ENCODE peak calls at places on chromosomes 13 and 19, in four cellular contexts. K, U, N and Z are unnamed samples.

GRCh38 chr13:113927661-113928581 is 46.0 kb downstream of the C13orf46 start:
- DNase-seq in K (no peak), U (no peak), N (peak; percentile 52), Z (peak; percentile 98)

GRCh38 chr13:35765387-35765786 is 288.9 kb upstream of the MAB21L1 start:
- DNase-seq in K (no peak), U (peak; percentile 28), N (no peak), Z (peak; percentile 15)

GRCh38 chr19:11191273-11191755 is 6.0 kb downstream of the KANK2 start:
- DNase-seq in K (peak; percentile 53), U (no peak), N (no peak), Z (peak; percentile 74)

GRCh38 chr19:1113278-1113985 is 9.6 kb downstream of the GPX4 start:
- DNase-seq in K (peak; percentile 66), U (peak; percentile 95), N (peak; percentile 97), Z (peak; percentile 97)

GRCh38 chr13:67001363-67001762 is 228.8 kb downstream of the PCDH9 start:
- DNase-seq in K (no peak), U (peak; percentile 53), N (no peak), Z (no peak)

GRCh38 chr19:3606690-3607289 is at the start of gene TBXA2R:
- DNase-seq in K (peak; percentile 59), U (peak; percentile 64), N (peak; percentile 55), Z (peak; percentile 86)

GRCh38 chr19:37991841-37992248 is 84.8 kb downstream of the SIPA1L3 start:
- DNase-seq in K (peak; percentile 70), U (no peak), N (no peak), Z (peak; percentile 40)

GRCh38 chr13:113586661-113587479 is 2.3 kb downstream of the TFDP1 start:
- DNase-seq in K (no peak), U (no peak), N (no peak), Z (no peak)

GRCh38 chr13:111893607-111894443 is 173.1 kb upstream of the SOX1 start:
- DNase-seq in K (no peak), U (peak; percentile 73), N (no peak), Z (no peak)

GRCh38 chr13:30037306-30037705 is 186.9 kb upstream of the UBL3 start:
- DNase-seq in K (no peak), U (peak; percentile 64), N (no peak), Z (no peak)

GRCh38 chr13:98476106-98476505 is 100.8 kb downstream of the STK24 start:
- DNase-seq in K (no peak), U (peak; percentile 70), N (no peak), Z (no peak)

GRCh38 chr19:45342911-45343310 is 2.4 kb downstream of the KLC3 start:
- DNase-seq in K (no peak), U (no peak), N (no peak), Z (no peak)

GRCh38 chr19:51127755-51128154 is 3.0 kb downstream of the SIGLEC9 start:
- DNase-seq in K (peak; percentile 72), U (no peak), N (no peak), Z (peak; percentile 12)

GRCh38 chr13:83975668-83976165 is 93.4 kb upstream of the SLITRK1 start:
- DNase-seq in K (no peak), U (no peak), N (no peak), Z (no peak)

GRCh38 chr13:31129419-31129818 is 32.3 kb downstream of the HSPH1 start:
- DNase-seq in K (no peak), U (no peak), N (no peak), Z (no peak)

GRCh38 chr19:3573858-3574637 is 1.3 kb downstream of the HMG20B start:
- DNase-seq in K (peak; percentile 97), U (peak; percentile 98), N (peak; percentile 93), Z (peak; percentile 99)

GRCh38 chr19:17405250-17406038 is at the start of gene BST2:
- DNase-seq in K (no peak), U (peak; percentile 53), N (peak; percentile 52), Z (peak; percentile 31)

GRCh38 chr13:27141746-27142145 is 29.9 kb downstream of the USP12 start:
- DNase-seq in K (no peak), U (no peak), N (no peak), Z (no peak)

GRCh38 chr13:36332986-36333385 is 13.2 kb downstream of the SPART start:
- DNase-seq in K (peak; percentile 33), U (no peak), N (no peak), Z (peak; percentile 66)

GRCh38 chr13:73672492-73672891 is 461.7 kb downstream of the KLF12 start:
- DNase-seq in K (peak; percentile 75), U (no peak), N (peak; percentile 29), Z (no peak)

GRCh38 chr19:48913114-48913513 is 13.0 kb downstream of the NUCB1 start:
- DNase-seq in K (peak; percentile 8), U (peak; percentile 59), N (no peak), Z (peak; percentile 22)

GRCh38 chr13:59906413-59907027 is 257.2 kb downstream of the DIAPH3 start:
- DNase-seq in K (peak; percentile 41), U (peak; percentile 33), N (peak; percentile 50), Z (peak; percentile 67)

GRCh38 chr19:38544569-38545315 is 73.0 kb downstream of the MAP4K1 start:
- DNase-seq in K (no peak), U (peak; percentile 64), N (no peak), Z (peak; percentile 18)

GRCh38 chr13:74131206-74131605 is 3.0 kb downstream of the KLF12 start:
- DNase-seq in K (no peak), U (no peak), N (no peak), Z (no peak)

GRCh38 chr13:41812851-41813250 is 148.1 kb downstream of the VWA8 start:
- DNase-seq in K (no peak), U (no peak), N (no peak), Z (no peak)

GRCh38 chr13:19772306-19772705 is 10.4 kb downstream of the PSPC1 start:
- DNase-seq in K (no peak), U (no peak), N (no peak), Z (peak; percentile 2)

GRCh38 chr13:19767966-19768365 is 14.8 kb downstream of the PSPC1 start:
- DNase-seq in K (no peak), U (no peak), N (no peak), Z (no peak)

GRCh38 chr13:19766637-19767036 is 16.1 kb downstream of the PSPC1 start:
- DNase-seq in K (no peak), U (peak; percentile 68), N (no peak), Z (no peak)

GRCh38 chr13:19764237-19764636 is 18.5 kb downstream of the PSPC1 start:
- DNase-seq in K (no peak), U (no peak), N (no peak), Z (no peak)

GRCh38 chr13:19769854-19770253 is 12.9 kb downstream of the PSPC1 start:
- DNase-seq in K (peak; percentile 83), U (no peak), N (no peak), Z (no peak)
- H3K36me3 ChIP-seq in K (peaks cover 52% of the 10 kb centered on the region), U (peaks cover 26% of the 10 kb centered on the region), N (peaks cover 4% of the 10 kb centered on the region), Z (peaks cover 23% of the 10 kb centered on the region)

GRCh38 chr13:44380404-44381165 is 7.0 kb downstream of the SERP2 start:
- DNase-seq in K (no peak), U (no peak), N (no peak), Z (peak; percentile 67)
- TF ChIP-seq EZH2phosphoT487 in K (no peak), U (no peak), N (no peak), Z (no peak)

GRCh38 chr13:51502206-51502651 is 49.4 kb upstream of the INTS6 start:
- DNase-seq in K (no peak), U (no peak), N (no peak), Z (peak; percentile 68)
- H3K4me3 ChIP-seq in K (no peak overlapping the region), U (no peak overlapping the region), N (no peak overlapping the region), Z (no peak overlapping the region)

GRCh38 chr19:53082929-53083328 is 20.3 kb downstream of the ZNF160 start:
- DNase-seq in K (no peak), U (no peak), N (no peak), Z (no peak)
- H3K36me3 ChIP-seq in K (peaks cover 94% of the 10 kb centered on the region), U (peaks cover 20% of the 10 kb centered on the region), N (no peaks in the 10 kb centered on the region), Z (peaks cover 45% of the 10 kb centered on the region)

GRCh38 chr13:64052526-64052925 is 2636.9 kb upstream of the PCDH20 start:
- DNase-seq in K (no peak), U (no peak), N (no peak), Z (no peak)
- TF ChIP-seq EZH2phosphoT487 in K (no peak), U (no peak), N (no peak), Z (no peak)